ENCODE peak calls at places on chromosome 22, in ten cellular contexts. O, N, W, Q, P, E, U, K, G and M are unnamed samples.

GRCh38 chr22:45683680-45684079 is 12.0 kb downstream of the ATXN10 start:
- DNase-seq in G (no peak), Q (no peak), U (no peak), O (no peak), E (no peak), W (no peak), N (no peak), K (no peak), P (no peak), M (no peak)

GRCh38 chr22:44098966-44099530 is 74.9 kb downstream of the PARVB start:
- DNase-seq in N (no peak), G (no peak), U (no peak), E (no peak), K (peak), Q (no peak), W (no peak), O (no peak), P (no peak), M (no peak)

GRCh38 chr22:35687461-35687860 is 30.2 kb upstream of the APOL5 start:
- DNase-seq in W (no peak), E (no peak), G (no peak), N (no peak), K (no peak), O (no peak), Q (no peak), P (no peak), U (no peak), M (no peak)

GRCh38 chr22:20725987-20726558 is 47.8 kb upstream of the SERPIND1 start:
- DNase-seq in W (no peak), K (no peak), E (no peak), Q (no peak), U (no peak), P (no peak), O (peak), N (no peak), G (no peak), M (peak)

GRCh38 chr22:42151924-42152635 is 21.5 kb upstream of the CYP2D6 start:
- DNase-seq in K (no peak), W (no peak), E (no peak), U (no peak), N (no peak), P (no peak), Q (no peak), O (no peak), G (no peak), M (no peak)

GRCh38 chr22:38211556-38211955 is 9.8 kb downstream of the MAFF start:
- DNase-seq in N (no peak), G (no peak), U (no peak), E (no peak), W (no peak), Q (no peak), O (no peak), P (no peak), K (no peak), M (no peak)

GRCh38 chr22:46348099-46348695 is 12.7 kb downstream of the TRMU start:
- DNase-seq in N (no peak), W (no peak), P (no peak), G (no peak), U (no peak), Q (no peak), E (no peak), K (no peak), O (no peak), M (no peak)

GRCh38 chr22:19710769-19711106 is 3.6 kb upstream of the SEPTIN5 start:
- DNase-seq in O (no peak), Q (no peak), U (no peak), G (no peak), P (no peak), W (no peak), K (no peak), E (no peak), N (no peak), M (no peak)

GRCh38 chr22:36226189-36226588 is 13.1 kb downstream of the APOL2 start:
- DNase-seq in K (no peak), E (peak), W (no peak), P (no peak), O (no peak), U (no peak), G (no peak), N (no peak), Q (no peak), M (no peak)

GRCh38 chr22:49258107-49259010 is 569.3 kb downstream of the BRD1 start:
- DNase-seq in E (no peak), W (no peak), G (no peak), O (no peak), Q (no peak), K (no peak), U (no peak), N (no peak), P (no peak), M (no peak)

GRCh38 chr22:46011627-46012181 is 34.7 kb upstream of the WNT7B start:
- DNase-seq in Q (no peak), U (no peak), O (no peak), G (no peak), P (peak), K (no peak), N (no peak), E (no peak), W (no peak), M (no peak)

GRCh38 chr22:46737105-46737975 is 712 bp downstream of the CERK start:
- DNase-seq in Q (peak), P (peak), N (no peak), G (no peak), E (no peak), K (no peak), O (peak), W (no peak), U (no peak), M (peak)

GRCh38 chr22:16699336-16699735 is 106.7 kb upstream of the CCT8L2 start:
- DNase-seq in Q (no peak), W (no peak), G (no peak), E (no peak), N (no peak), K (no peak), P (no peak), O (no peak), U (no peak), M (no peak)

GRCh38 chr22:46245515-46245914 is 4.6 kb downstream of the CDPF1 start:
- DNase-seq in Q (no peak), E (no peak), P (no peak), O (no peak), U (peak), G (no peak), K (peak), N (peak), W (no peak), M (no peak)

GRCh38 chr22:36744791-36745190 is 31.1 kb downstream of the IFT27 start:
- DNase-seq in K (no peak), N (no peak), O (no peak), U (no peak), W (no peak), E (no peak), P (no peak), Q (no peak), G (no peak), M (no peak)

GRCh38 chr22:48205790-48206189 is 1443.3 kb downstream of the TBC1D22A start:
- DNase-seq in W (no peak), K (no peak), N (no peak), G (no peak), O (no peak), U (no peak), E (no peak), P (no peak), Q (no peak), M (no peak)